ENCODE peak calls at places on chromosomes 13 and 19, in six cellular contexts. Z is HepG2, V is H1, H is GM23338, O is K562, D is GM12878. C is an unnamed sample.

GRCh38 chr13:18952225-18953016 is 229.2 kb downstream of the TUBA3C start:
- DNase-seq in D (no peak), V (no peak), Z (no peak), H (no peak), O (no peak), C (no peak)

GRCh38 chr19:41367848-41368301 is 3.9 kb upstream of the B9D2 start:
- DNase-seq in H (no peak), Z (no peak), D (no peak), O (peak; percentile 48), V (no peak), C (no peak)

GRCh38 chr19:36009220-36009619 is 607 bp upstream of the SYNE4 start:
- DNase-seq in H (peak; percentile 82), D (no peak), Z (no peak), V (peak; percentile 82), O (no peak), C (peak; percentile 74)

GRCh38 chr13:76969488-76970365 is 21.4 kb downstream of the ACOD1 start:
- DNase-seq in V (no peak), O (no peak), H (no peak), Z (no peak), D (no peak), C (no peak)

GRCh38 chr19:6066661-6067646 is 43.3 kb downstream of the RFX2 start:
- DNase-seq in D (no peak), Z (peak; percentile 97), O (peak; percentile 56), H (peak; percentile 98), V (peak; percentile 68), C (peak; percentile 87)

GRCh38 chr19:35194022-35194984 is 34.2 kb downstream of the FAM187B start:
- DNase-seq in Z (no peak), H (no peak), D (no peak), O (no peak), V (no peak), C (no peak)

GRCh38 chr19:18496980-18497256 is 25.0 kb downstream of the ELL start:
- DNase-seq in H (no peak), D (no peak), Z (no peak), V (no peak), O (no peak), C (no peak)

GRCh38 chr13:48530833-48531232 is 2.0 kb downstream of the RCBTB2 start:
- DNase-seq in V (no peak), O (no peak), D (peak; percentile 47), H (no peak), Z (no peak), C (no peak)

GRCh38 chr13:68066879-68067513 is 836.9 kb upstream of the PCDH9 start:
- DNase-seq in H (no peak), V (no peak), O (no peak), D (no peak), Z (no peak), C (no peak)

GRCh38 chr13:111129465-111130110 is 14.5 kb downstream of the ARHGEF7 start:
- DNase-seq in D (peak; percentile 62), O (no peak), Z (no peak), V (no peak), H (no peak), C (no peak)

GRCh38 chr13:32075150-32075851 is 43.7 kb downstream of the FRY start:
- DNase-seq in V (no peak), H (no peak), Z (peak; percentile 80), D (no peak), O (no peak), C (no peak)

GRCh38 chr13:42967660-42968059 is 24.4 kb downstream of the EPSTI1 start:
- DNase-seq in D (no peak), V (no peak), Z (no peak), H (no peak), O (no peak), C (no peak)

GRCh38 chr19:57078802-57079201 is 41.0 kb upstream of the USP29 start:
- DNase-seq in V (no peak), O (no peak), H (no peak), D (no peak), Z (peak; percentile 35), C (no peak)

GRCh38 chr19:40279761-40280607 is 5.2 kb downstream of the AKT2 start:
- DNase-seq in H (no peak), O (no peak), D (no peak), V (no peak), Z (no peak), C (no peak)

GRCh38 chr19:7417671-7418324 is 69.1 kb downstream of the ARHGEF18 start:
- DNase-seq in V (no peak), Z (no peak), O (peak; percentile 51), D (no peak), H (peak; percentile 11), C (no peak)

GRCh38 chr19:7413629-7414028 is 64.9 kb downstream of the ARHGEF18 start:
- DNase-seq in D (no peak), O (peak; percentile 4), Z (no peak), H (no peak), V (no peak), C (no peak)

GRCh38 chr19:7415857-7416371 is 67.2 kb downstream of the ARHGEF18 start:
- DNase-seq in H (no peak), D (no peak), O (no peak), Z (no peak), V (no peak), C (no peak)

GRCh38 chr19:7418575-7418974 is 69.8 kb downstream of the ARHGEF18 start:
- DNase-seq in H (no peak), D (no peak), V (no peak), Z (no peak), O (no peak), C (no peak)

GRCh38 chr19:7415163-7415856 is 66.6 kb downstream of the ARHGEF18 start:
- DNase-seq in H (peak; percentile 27), O (peak; percentile 8), V (no peak), Z (peak; percentile 74), D (no peak), C (no peak)
- TF ChIP-seq CREB1 in H (no peak), O (no peak), V (no peak), Z (no peak), D (no peak), C (no peak)

DNA sequence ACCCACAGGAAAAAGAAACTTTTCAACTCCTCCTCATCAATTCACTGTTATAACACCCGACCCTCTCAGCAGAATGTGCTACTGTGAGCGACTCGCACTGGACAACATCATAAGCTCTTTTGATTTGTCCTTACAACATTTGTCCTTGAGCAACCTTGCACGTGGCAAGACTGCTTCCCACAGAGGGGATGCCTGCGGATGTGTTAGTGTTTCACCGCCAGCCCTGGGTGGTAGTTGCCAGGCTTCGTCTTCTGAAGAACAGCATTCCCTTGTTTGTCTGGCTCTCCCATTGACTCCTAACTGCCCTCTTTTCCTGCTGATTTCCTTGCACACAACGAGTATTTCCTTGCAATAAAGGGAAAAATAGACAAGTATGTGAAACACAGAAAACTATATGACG is 111.4 kb upstream of the SLC7A1 start:
- DNase-seq in O (no peak), D (no peak), V (no peak), Z (no peak), H (no peak), C (no peak)
- TF ChIP-seq CREB1 in O (no peak), D (no peak), V (no peak), Z (no peak), H (no peak), C (no peak)

GRCh38 chr13:74674701-74675100 is 540.5 kb upstream of the KLF12 start:
- DNase-seq in V (no peak), H (no peak), Z (no peak), O (no peak), D (no peak), C (no peak)

GRCh38 chr13:74667656-74668055 is 533.5 kb upstream of the KLF12 start:
- DNase-seq in H (no peak), Z (no peak), O (no peak), D (no peak), V (no peak), C (no peak)

DNA sequence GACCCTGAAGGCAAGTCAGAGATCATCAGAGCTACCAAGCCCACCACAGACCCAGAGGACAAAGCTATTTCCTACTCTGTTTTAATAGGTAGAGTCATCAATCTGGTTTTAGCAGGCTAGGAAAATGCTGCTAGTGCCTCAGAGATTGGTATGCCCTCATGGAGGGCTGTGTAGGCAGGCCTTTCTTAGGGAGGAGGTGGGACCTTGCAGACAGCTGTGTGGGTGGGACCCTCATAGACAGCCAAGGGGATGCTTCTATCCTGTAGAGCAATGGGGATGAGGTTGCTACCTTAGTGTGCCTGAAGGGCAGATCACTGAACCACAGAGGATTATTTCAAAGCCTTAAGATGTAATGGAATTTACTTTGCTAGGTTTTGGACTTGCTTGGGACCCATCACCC is 534.9 kb upstream of the KLF12 start:
- DNase-seq in D (no peak), H (peak; percentile 3), Z (no peak), O (no peak), V (no peak), C (no peak)
- TF ChIP-seq CREB1 in D (no peak), H (no peak), Z (no peak), O (no peak), V (no peak), C (no peak)

GRCh38 chr19:16037424-16038195 is 38.7 kb upstream of the TPM4 start:
- DNase-seq in Z (no peak), H (no peak), O (no peak), D (no peak), V (no peak), C (no peak)
- TF ChIP-seq CREB1 in Z (no peak), H (no peak), O (no peak), D (no peak), V (no peak), C (no peak)

DNA sequence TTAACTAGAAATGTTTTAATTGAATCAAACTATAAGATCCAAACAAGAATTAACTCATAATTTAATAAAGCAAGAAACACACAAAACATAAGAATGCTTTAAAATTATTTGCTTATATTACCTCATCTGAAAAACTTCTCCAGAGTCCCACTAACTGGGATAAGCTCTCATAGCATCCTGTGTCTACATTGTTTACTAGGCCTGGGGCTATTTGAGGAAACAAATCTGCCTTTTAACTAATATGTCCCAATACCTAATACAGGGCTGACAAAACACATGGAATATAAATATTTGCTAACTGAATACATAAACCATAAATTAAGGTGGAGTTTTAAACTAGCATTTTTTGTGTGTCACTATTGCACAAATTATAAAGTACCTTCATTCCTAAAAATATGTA is 1399.8 kb upstream of the SLC10A2 start:
- DNase-seq in D (no peak), O (no peak), V (no peak), H (no peak), Z (no peak), C (no peak)
- TF ChIP-seq CREB1 in D (no peak), O (no peak), V (no peak), H (no peak), Z (no peak), C (no peak)

GRCh38 chr19:4970558-4971423 is 1.9 kb downstream of the KDM4B start:
- DNase-seq in H (peak; percentile 40), V (no peak), D (no peak), O (peak; percentile 56), Z (peak; percentile 37), C (no peak)
- TF ChIP-seq CREB1 in H (no peak), V (no peak), D (no peak), O (no peak), Z (no peak), C (no peak)

GRCh38 chr19:32238076-32238475 is 107.3 kb upstream of the ZNF507 start:
- DNase-seq in V (no peak), D (no peak), Z (no peak), O (no peak), H (no peak), C (no peak)
- TF ChIP-seq CREB1 in V (no peak), D (no peak), Z (no peak), O (no peak), H (no peak), C (no peak)

C was measured in WTC11.